ENCODE peak calls at places on chromosomes 5 and 9, in seven cellular contexts. One of them, this sample, is unnamed.

GRCh38 chr5:59164041-59164830 is 581.4 kb downstream of the RAB3C start:
- DNase-seq in K562: no peak
- DNase-seq in heart left ventricle: no peak
- DNase-seq in effector memory CD4-positive, alpha-beta T cell: no peak
- DNase-seq in SW480: no peak
- DNase-seq in posterior cingulate gyrus: no peak
- DNase-seq in NCI-H2029: no peak
- DNase-seq in this sample: no peak

GRCh38 chr9:127640908-127641545 is 28.9 kb downstream of the STXBP1 start:
- DNase-seq in K562: no peak
- DNase-seq in heart left ventricle: no peak
- DNase-seq in effector memory CD4-positive, alpha-beta T cell: no peak
- DNase-seq in SW480: no peak
- DNase-seq in posterior cingulate gyrus: no peak
- DNase-seq in NCI-H2029: no peak
- DNase-seq in this sample: no peak

GRCh38 chr5:37197340-37198050 is 51.7 kb downstream of the CPLANE1 start:
- DNase-seq in K562: no peak
- DNase-seq in heart left ventricle: no peak
- DNase-seq in effector memory CD4-positive, alpha-beta T cell: no peak
- DNase-seq in SW480: no peak
- DNase-seq in posterior cingulate gyrus: no peak
- DNase-seq in NCI-H2029: no peak
- DNase-seq in this sample: no peak

GRCh38 chr5:138675998-138676397 is 77.2 kb upstream of the CTNNA1 start:
- DNase-seq in K562: no peak
- DNase-seq in heart left ventricle: no peak
- DNase-seq in effector memory CD4-positive, alpha-beta T cell: no peak
- DNase-seq in SW480: no peak
- DNase-seq in posterior cingulate gyrus: no peak
- DNase-seq in NCI-H2029: no peak
- DNase-seq in this sample: no peak

GRCh38 chr9:136619742-136620440 is 42.8 kb upstream of the EGFL7 start:
- DNase-seq in K562: no peak
- DNase-seq in heart left ventricle: no peak
- DNase-seq in effector memory CD4-positive, alpha-beta T cell: no peak
- DNase-seq in SW480: no peak
- DNase-seq in posterior cingulate gyrus: no peak
- DNase-seq in NCI-H2029: no peak
- DNase-seq in this sample: no peak

GRCh38 chr9:17003576-17004240 is 131.1 kb upstream of the CNTLN start:
- DNase-seq in K562: no peak
- DNase-seq in heart left ventricle: no peak
- DNase-seq in effector memory CD4-positive, alpha-beta T cell: no peak
- DNase-seq in SW480: no peak
- DNase-seq in posterior cingulate gyrus: no peak
- DNase-seq in NCI-H2029: no peak
- DNase-seq in this sample: no peak

GRCh38 chr9:134775552-134775951 is 105.1 kb upstream of the FCN2 start:
- DNase-seq in K562: no peak
- DNase-seq in heart left ventricle: no peak
- DNase-seq in effector memory CD4-positive, alpha-beta T cell: no peak
- DNase-seq in SW480: no peak
- DNase-seq in posterior cingulate gyrus: no peak
- DNase-seq in NCI-H2029: no peak
- DNase-seq in this sample: no peak

GRCh38 chr5:1748271-1748670 is 51.4 kb downstream of the MRPL36 start:
- DNase-seq in K562: no peak
- DNase-seq in heart left ventricle: no peak
- DNase-seq in effector memory CD4-positive, alpha-beta T cell: no peak
- DNase-seq in SW480: no peak
- DNase-seq in posterior cingulate gyrus: no peak
- DNase-seq in NCI-H2029: no peak
- DNase-seq in this sample: no peak

GRCh38 chr5:97400537-97400936 is 217.5 kb upstream of the RIOK2 start:
- DNase-seq in K562: no peak
- DNase-seq in heart left ventricle: no peak
- DNase-seq in effector memory CD4-positive, alpha-beta T cell: no peak
- DNase-seq in SW480: no peak
- DNase-seq in posterior cingulate gyrus: no peak
- DNase-seq in NCI-H2029: no peak
- DNase-seq in this sample: no peak

GRCh38 chr9:133505901-133506652 is 18.7 kb downstream of the MYMK start:
- DNase-seq in K562: peak; percentile 79
- DNase-seq in heart left ventricle: peak; percentile 77
- DNase-seq in effector memory CD4-positive, alpha-beta T cell: no peak
- DNase-seq in SW480: no peak
- DNase-seq in posterior cingulate gyrus: no peak
- DNase-seq in NCI-H2029: no peak
- DNase-seq in this sample: no peak

GRCh38 chr9:117414220-117414905 is 494 bp downstream of the ASTN2 start:
- DNase-seq in K562: no peak
- DNase-seq in heart left ventricle: no peak
- DNase-seq in effector memory CD4-positive, alpha-beta T cell: no peak
- DNase-seq in SW480: peak; percentile 38
- DNase-seq in posterior cingulate gyrus: peak; percentile 54
- DNase-seq in NCI-H2029: no peak
- DNase-seq in this sample: peak; percentile 1

GRCh38 chr9:4739587-4740372 is 1.2 kb downstream of the AK3 start:
- DNase-seq in K562: peak; percentile 47
- DNase-seq in heart left ventricle: no peak
- DNase-seq in effector memory CD4-positive, alpha-beta T cell: no peak
- DNase-seq in SW480: no peak
- DNase-seq in posterior cingulate gyrus: no peak
- DNase-seq in NCI-H2029: no peak
- DNase-seq in this sample: no peak

GRCh38 chr5:23223846-23224245 is 283.6 kb upstream of the PRDM9 start:
- DNase-seq in K562: no peak
- DNase-seq in heart left ventricle: no peak
- DNase-seq in effector memory CD4-positive, alpha-beta T cell: no peak
- DNase-seq in SW480: no peak
- DNase-seq in posterior cingulate gyrus: no peak
- DNase-seq in NCI-H2029: no peak
- DNase-seq in this sample: no peak

This sample was measured in Calu3.